ENCODE peak calls at places on chromosomes 7 and 10, in four cellular contexts. H is GM12878, V is HepG2, K is K562. E is an unnamed sample.

GRCh38 chr10:48625013-48625412 is 20.1 kb upstream of the ARHGAP22 start:
- DNase-seq in H (no peak), V (no peak), K (no peak), E (no peak)

GRCh38 chr10:69241575-69241974 is 21.4 kb downstream of the HKDC1 start:
- DNase-seq in H (no peak), V (no peak), K (no peak), E (no peak)

GRCh38 chr10:46299267-46299530 is 12.4 kb downstream of the ANTXRL start:
- DNase-seq in H (no peak), V (no peak), K (no peak), E (no peak)

GRCh38 chr10:81081887-81082620 is 544.4 kb downstream of the SH2D4B start:
- DNase-seq in H (no peak), V (no peak), K (no peak), E (peak)

GRCh38 chr10:106567629-106568028 is 596.9 kb downstream of the SORCS1 start:
- DNase-seq in H (no peak), V (no peak), K (no peak), E (no peak)

GRCh38 chr7:102291056-102291915 is 4.6 kb downstream of the SH2B2 start:
- DNase-seq in H (peak), V (no peak), K (no peak), E (no peak)

GRCh38 chr7:29607889-29608288 is 44.3 kb downstream of the PRR15 start:
- DNase-seq in H (no peak), V (no peak), K (no peak), E (peak)

GRCh38 chr10:15237351-15237750 is 68.9 kb upstream of the NMT2 start:
- DNase-seq in H (no peak), V (no peak), K (peak), E (peak)

GRCh38 chr10:29353291-29353690 is 64.4 kb downstream of the LYZL1 start:
- DNase-seq in H (no peak), V (no peak), K (no peak), E (no peak)

GRCh38 chr10:70418229-70418628 is 14.3 kb downstream of the EIF4EBP2 start:
- DNase-seq in H (no peak), V (no peak), K (no peak), E (no peak)

GRCh38 chr10:70186571-70186970 is 16.3 kb upstream of the SAR1A start:
- DNase-seq in H (no peak), V (no peak), K (no peak), E (no peak)

GRCh38 chr7:151247611-151248176 is 800 bp downstream of the SMARCD3 start:
- DNase-seq in H (no peak), V (no peak), K (no peak), E (no peak)

GRCh38 chr7:151250181-151251095 is 1.9 kb upstream of the SMARCD3 start:
- DNase-seq in H (no peak), V (no peak), K (no peak), E (no peak)

GRCh38 chr7:151248191-151249033 is at the start of gene SMARCD3:
- DNase-seq in H (no peak), V (peak), K (peak), E (peak)

GRCh38 chr7:151249732-151250072 is 1.2 kb upstream of the SMARCD3 start:
- DNase-seq in H (no peak), V (no peak), K (peak), E (peak)

DNA sequence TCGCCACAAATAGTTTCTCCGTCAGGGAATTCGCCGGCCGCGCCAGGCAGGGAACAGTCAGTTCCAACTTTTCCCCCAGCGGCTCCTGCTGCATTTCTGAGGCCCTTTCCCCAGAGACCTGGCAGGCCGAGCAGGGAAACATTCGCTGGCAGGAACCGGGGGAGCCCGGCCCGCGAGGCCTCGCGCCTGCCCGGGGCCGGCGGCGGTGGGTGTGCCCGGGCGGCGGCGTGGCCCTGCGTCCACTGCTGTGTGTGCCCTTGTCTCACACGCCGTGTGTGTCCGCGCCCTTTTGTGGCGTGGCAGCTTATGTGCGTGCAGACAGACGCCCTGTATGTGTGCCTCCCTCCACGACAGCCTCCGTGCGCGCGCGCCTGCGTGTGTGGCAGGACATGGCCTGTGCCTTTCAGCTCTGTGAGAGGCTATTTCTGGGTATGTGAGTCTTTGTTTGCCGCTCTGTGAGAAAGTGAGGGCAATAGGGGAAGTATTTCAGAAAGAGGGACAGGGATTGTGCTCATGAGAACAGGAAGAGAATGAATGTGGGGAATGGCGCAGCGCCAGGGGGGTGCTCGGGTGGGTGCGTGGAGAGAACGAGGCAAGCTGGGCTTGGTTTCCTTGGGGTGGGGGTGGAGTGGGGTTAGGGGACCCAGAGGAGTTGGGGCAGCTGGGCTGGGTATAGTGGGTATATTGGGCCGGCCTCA is 689 bp upstream of the SMARCD3 start:
- DNase-seq in H (no peak), V (no peak), K (peak), E (peak)
- TF ChIP-seq EZH2 in H (no peak), V (peak), K (no peak), E (peak)

GRCh38 chr7:45000096-45001032 is at the start of gene CCM2:
- DNase-seq in H (no peak), V (no peak), K (no peak), E (peak)
- TF ChIP-seq JUNB in H (no peak), V (no peak), K (no peak), E (no peak)

GRCh38 chr7:91109200-91109599 is 155.0 kb upstream of the FZD1 start:
- DNase-seq in H (no peak), V (no peak), K (no peak), E (no peak)

DNA sequence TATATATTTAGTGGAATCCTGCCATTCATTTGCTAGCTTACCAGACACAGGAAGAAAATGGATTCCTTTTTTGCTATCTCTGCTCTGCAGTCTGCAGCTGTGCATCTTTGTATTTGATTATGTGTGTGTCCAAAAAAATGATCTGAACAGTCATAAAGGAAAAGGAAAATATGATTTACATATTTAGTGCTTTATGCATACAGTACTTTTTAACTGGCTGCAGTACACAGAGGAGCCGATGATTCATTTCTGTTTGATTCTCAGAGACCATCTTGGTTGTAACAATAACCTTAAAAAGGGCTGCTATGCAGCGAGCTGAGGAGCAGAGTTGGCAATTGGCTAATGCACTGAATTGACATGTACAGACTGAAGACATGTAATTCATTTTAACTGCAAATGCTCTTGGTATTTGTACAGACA is 151.3 kb upstream of the FZD1 start:
- DNase-seq in H (no peak), V (no peak), K (no peak), E (no peak)
- H2AFZ ChIP-seq in H (no peak), V (no peak), K (no peak), E (no peak)

GRCh38 chr10:127850944-127851343 is 41.8 kb downstream of the CLRN3 start:
- DNase-seq in H (no peak), V (no peak), K (no peak), E (no peak)
- TF ChIP-seq EZH2 in H (no peak), V (no peak), K (no peak), E (no peak)

E was measured in GM23338.